ENCODE peak calls at places on chromosomes 3 and 15, in eight cellular contexts. W is stimulated activated CD8-positive, alpha-beta memory T cell treated with anti-CD3 and anti-CD28 coated beads, Interleukin-4, amount 100 ng/mL, for 4 hours; I is COR-L47; G is Peyer's patch; C is caudate nucleus; T is naive B cell; X is HT1080; K is HFF-Myc. J is an unnamed sample.

GRCh38 chr3:46673151-46674030 is 20.1 kb downstream of the ALS2CL start:
- DNase-seq in W (no peak), I (no peak), G (no peak), C (no peak), T (no peak), X (no peak), K (no peak), J (no peak)

GRCh38 chr3:42490243-42490642 is 12.2 kb upstream of the VIPR1 start:
- DNase-seq in W (no peak), I (peak; percentile 21), G (peak; percentile 70), C (no peak), T (peak; percentile 56), X (peak; percentile 88), K (no peak), J (peak; percentile 72)

GRCh38 chr3:114496466-114496865 is 202.6 kb downstream of the TIGIT start:
- DNase-seq in W (no peak), I (no peak), G (no peak), C (no peak), T (no peak), X (no peak), K (no peak), J (no peak)

GRCh38 chr3:64541803-64542202 is 146.0 kb downstream of the ADAMTS9 start:
- DNase-seq in W (no peak), I (no peak), G (no peak), C (no peak), T (no peak), X (no peak), K (no peak), J (no peak)

GRCh38 chr3:56782900-56783299 is 18.8 kb downstream of the ARHGEF3 start:
- DNase-seq in W (no peak), I (no peak), G (no peak), C (no peak), T (no peak), X (no peak), K (no peak), J (no peak)

GRCh38 chr15:67148196-67148701 is 82.8 kb downstream of the SMAD3 start:
- DNase-seq in W (no peak), I (peak; percentile 50), G (no peak), C (no peak), T (peak; percentile 51), X (peak; percentile 57), K (no peak), J (no peak)

GRCh38 chr15:88613074-88613944 is 7.8 kb upstream of the AEN start:
- DNase-seq in W (no peak), I (no peak), G (no peak), C (no peak), T (no peak), X (peak; percentile 44), K (no peak), J (no peak)

GRCh38 chr3:380801-381200 is 184.2 kb downstream of the CHL1 start:
- DNase-seq in W (no peak), I (no peak), G (no peak), C (no peak), T (no peak), X (no peak), K (no peak), J (no peak)

GRCh38 chr3:2599471-2599870 is 500.8 kb downstream of the CNTN4 start:
- DNase-seq in W (no peak), I (no peak), G (no peak), C (no peak), T (no peak), X (no peak), K (no peak), J (no peak)

GRCh38 chr3:184687363-184688049 is 24.4 kb downstream of the MAGEF1 start:
- DNase-seq in W (no peak), I (no peak), G (peak; percentile 43), C (peak; percentile 9), T (peak; percentile 57), X (no peak), K (no peak), J (no peak)

GRCh38 chr3:161957467-161957866 is 460.9 kb downstream of the OTOL1 start:
- DNase-seq in W (no peak), I (no peak), G (no peak), C (no peak), T (no peak), X (peak; percentile 17), K (no peak), J (no peak)

GRCh38 chr3:149339931-149340309 is 6.5 kb upstream of the TM4SF18 start:
- DNase-seq in W (no peak), I (peak; percentile 75), G (no peak), C (no peak), T (no peak), X (peak; percentile 100), K (peak; percentile 98), J (peak; percentile 89)

GRCh38 chr15:89428246-89428645 is 68.1 kb downstream of the RHCG start:
- DNase-seq in W (no peak), I (no peak), G (no peak), C (no peak), T (no peak), X (no peak), K (no peak), J (no peak)

GRCh38 chr15:98440917-98441316 is 207.4 kb upstream of the IGF1R start:
- DNase-seq in W (no peak), I (no peak), G (no peak), C (no peak), T (no peak), X (no peak), K (no peak), J (no peak)

GRCh38 chr3:143352850-143353550 is 233.4 kb downstream of the CHST2 start:
- DNase-seq in W (no peak), I (no peak), G (no peak), C (no peak), T (peak; percentile 7), X (no peak), K (no peak), J (no peak)